ENCODE peak calls at places on chromosome 2, in seven cellular contexts. T is fibroblast of lung, A is AG09309, L is kidney epithelial cell, N is IMR-90, Z is cardiac fibroblast, E is K562. U is an unnamed sample.

GRCh38 chr2:84234103-84234502 is 225.0 kb downstream of the SUCLG1 start:
- DNase-seq in Z (no peak), L (no peak), E (no peak), N (no peak), A (no peak), T (no peak), U (no peak)

GRCh38 chr2:135657806-135658582 is 83.7 kb upstream of the UBXN4 start:
- DNase-seq in L (no peak), N (no peak), E (no peak), T (no peak), Z (no peak), A (no peak), U (no peak)

GRCh38 chr2:98932778-98933343 is 3.2 kb downstream of the CRACDL start:
- DNase-seq in E (peak; percentile 5), N (no peak), Z (no peak), L (no peak), A (no peak), T (no peak), U (no peak)

GRCh38 chr2:207729465-207729998 is 18.1 kb downstream of the CCNYL1 start:
- DNase-seq in N (no peak), A (no peak), T (no peak), L (no peak), E (no peak), Z (no peak), U (no peak)

GRCh38 chr2:138234265-138234664 is 267.3 kb upstream of the SPOPL start:
- DNase-seq in Z (no peak), A (no peak), T (no peak), N (no peak), E (no peak), L (no peak), U (no peak)

GRCh38 chr2:62304429-62305417 is 108.8 kb downstream of the B3GNT2 start:
- DNase-seq in N (peak; percentile 73), T (peak; percentile 96), A (peak; percentile 20), Z (peak; percentile 97), L (peak; percentile 42), E (peak; percentile 96), U (peak; percentile 51)

GRCh38 chr2:12318427-12319057 is 398.2 kb upstream of the TRIB2 start:
- DNase-seq in N (peak; percentile 52), A (peak; percentile 98), L (peak; percentile 80), T (peak; percentile 98), Z (no peak), E (no peak), U (no peak)

GRCh38 chr2:84874381-84875212 is 6.3 kb downstream of the TRABD2A start:
- DNase-seq in Z (peak; percentile 32), N (peak; percentile 80), A (no peak), L (no peak), T (peak; percentile 32), E (no peak), U (no peak)

GRCh38 chr2:242022550-242023290 is 153.2 kb downstream of the RTP5 start:
- DNase-seq in A (no peak), N (no peak), T (no peak), L (no peak), E (no peak), Z (no peak), U (no peak)

GRCh38 chr2:239630618-239631286 is 229.9 kb upstream of the HDAC4 start:
- DNase-seq in A (peak; percentile 63), T (peak; percentile 82), E (no peak), N (peak; percentile 42), L (no peak), Z (peak; percentile 89), U (no peak)
- H3K4me3 ChIP-seq in A (no peak overlapping the region), T (no peak overlapping the region), E (no peak overlapping the region), N (no peak overlapping the region), L (no peak overlapping the region), Z (no peak overlapping the region), U (no peak overlapping the region)

DNA sequence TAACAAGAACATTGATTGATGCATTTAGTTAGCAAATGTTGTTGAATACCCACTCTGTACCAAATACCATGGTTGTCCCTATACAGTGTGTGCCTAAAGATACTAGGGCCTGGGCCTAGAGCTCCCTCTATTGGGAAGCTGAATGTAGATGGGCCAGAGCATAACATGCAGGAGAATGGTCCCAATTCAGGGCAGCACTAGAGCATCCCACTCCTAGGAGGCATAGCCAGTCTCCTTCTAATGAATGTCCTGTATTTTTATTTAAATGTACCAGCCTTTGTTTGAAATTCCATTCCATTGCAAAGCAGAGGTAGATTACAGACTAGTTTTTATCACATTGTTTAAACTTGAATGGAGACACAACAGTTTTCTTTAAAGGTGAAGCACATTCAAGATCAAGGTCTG is 90.6 kb downstream of the FEZ2 start:
- DNase-seq in L (no peak), T (peak; percentile 57), E (peak; percentile 56), Z (peak; percentile 83), A (no peak), N (peak; percentile 65), U (peak; percentile 26)
- TF ChIP-seq CTCF in L (peak; percentile 88), T (peak; percentile 96), E (peak; percentile 76), Z (peak; percentile 96), A (peak; percentile 86), N (peak; percentile 69), U (peak; percentile 88)

GRCh38 chr2:217977840-217978535 is 24.8 kb downstream of the TNS1 start:
- DNase-seq in E (no peak), A (no peak), N (no peak), Z (no peak), L (no peak), T (no peak), U (no peak)
- H3K4me3 ChIP-seq in E (no peak overlapping the region), A (no peak overlapping the region), N (no peak overlapping the region), Z (no peak overlapping the region), L (peak overlapping the region; percentile 50), T (peak overlapping the region; percentile 2), U (no peak overlapping the region)

GRCh38 chr2:96536445-96537065 is at the start of gene ARID5A:
- DNase-seq in Z (peak; percentile 92), E (peak; percentile 94), T (peak; percentile 90), N (peak; percentile 85), A (no peak), L (peak; percentile 71), U (peak; percentile 17)
- TF ChIP-seq CTCF in Z (peak; percentile 23), E (no peak), T (peak; percentile 38), N (no peak), A (peak; percentile 35), L (peak; percentile 11), U (no peak)

GRCh38 chr2:131039908-131040660 is 53.2 kb downstream of the FAM168B start:
- DNase-seq in T (no peak), L (no peak), N (peak; percentile 35), E (no peak), Z (no peak), A (no peak), U (no peak)
- H3K4me3 ChIP-seq in T (peak overlapping the region; percentile 21), L (no peak overlapping the region), N (no peak overlapping the region), E (no peak overlapping the region), Z (peak overlapping the region; percentile 19), A (no peak overlapping the region), U (no peak overlapping the region)

GRCh38 chr2:195533771-195534642 is 123.0 kb upstream of the SLC39A10 start:
- DNase-seq in N (peak; percentile 94), A (peak; percentile 90), Z (peak; percentile 88), T (peak; percentile 96), E (peak; percentile 67), L (peak; percentile 82), U (no peak)
- TF ChIP-seq CTCF in N (peak; percentile 37), A (peak; percentile 22), Z (peak; percentile 9), T (peak; percentile 29), E (peak; percentile 19), L (peak; percentile 8), U (no peak)

DNA sequence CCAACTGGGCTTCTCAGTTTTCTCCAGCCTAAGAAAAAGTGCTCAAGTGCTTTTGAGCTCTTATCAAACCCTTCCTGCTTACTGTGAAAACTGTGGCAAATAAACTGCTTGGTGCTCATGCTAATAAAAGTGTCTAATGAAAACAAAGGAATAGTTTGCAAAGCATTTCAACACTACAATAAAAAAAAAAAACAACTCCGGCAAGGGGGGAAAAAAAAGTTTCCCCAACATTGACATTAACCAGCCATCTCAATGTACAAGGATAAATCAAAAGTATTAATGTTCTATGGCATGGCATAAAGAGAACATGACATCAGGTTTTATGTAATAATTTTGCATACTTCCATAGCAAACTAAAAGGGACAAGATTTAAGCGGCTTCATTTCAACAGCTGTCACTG is 14.7 kb upstream of the STPG4 start:
- DNase-seq in L (no peak), E (no peak), Z (no peak), N (no peak), T (no peak), A (no peak), U (no peak)
- H3K4me3 ChIP-seq in L (no peak overlapping the region), E (no peak overlapping the region), Z (no peak overlapping the region), N (no peak overlapping the region), T (peak overlapping the region; percentile 100), A (no peak overlapping the region), U (no peak overlapping the region)

DNA sequence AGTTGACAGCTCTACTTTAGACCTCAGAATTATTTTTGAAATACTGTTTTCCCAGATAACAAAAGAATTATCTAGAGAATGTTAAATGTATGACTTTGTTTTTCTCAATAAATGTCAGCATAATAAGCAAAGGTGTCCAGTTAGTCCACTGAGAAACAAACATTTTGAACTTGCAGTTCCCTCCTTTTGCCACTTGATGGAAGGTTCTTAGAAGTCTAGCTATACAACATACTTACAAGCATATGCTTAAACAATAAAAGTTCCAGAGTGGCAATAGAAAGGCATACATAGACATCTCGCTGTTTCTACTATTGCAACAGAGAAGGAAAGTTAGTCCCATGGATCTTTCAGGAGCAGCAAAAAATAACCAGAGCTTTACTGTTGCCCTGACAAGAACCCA is 11.8 kb downstream of the NDUFA10 start:
- DNase-seq in N (peak; percentile 25), A (no peak), T (peak; percentile 6), E (no peak), L (no peak), Z (peak; percentile 32), U (no peak)
- TF ChIP-seq CTCF in N (peak; percentile 17), A (peak; percentile 34), T (peak; percentile 15), E (no peak), L (peak; percentile 36), Z (no peak), U (peak; percentile 15)

DNA sequence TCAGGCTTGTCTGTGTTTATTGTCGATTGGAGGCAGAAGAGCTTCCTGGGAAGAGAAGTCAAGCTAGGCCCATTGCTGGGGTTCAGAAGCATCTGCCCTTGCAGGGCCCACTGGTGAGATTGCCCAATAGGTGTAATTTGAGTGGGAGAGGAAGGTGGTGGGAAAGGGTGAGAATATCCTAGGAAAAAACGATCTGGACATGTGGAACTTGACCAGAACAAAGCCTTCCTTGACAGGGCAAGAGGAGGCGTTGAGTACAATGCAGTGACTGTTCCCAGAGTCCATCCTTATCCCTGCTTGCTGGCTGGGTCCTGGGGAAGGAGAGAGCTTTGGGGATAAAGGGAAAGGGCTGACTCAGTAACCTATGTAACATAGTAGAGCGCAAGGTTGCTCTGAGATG is 27.1 kb downstream of the NABP1 start:
- DNase-seq in A (no peak), N (no peak), L (no peak), Z (no peak), E (no peak), T (no peak), U (no peak)
- H3K4me3 ChIP-seq in A (no peak overlapping the region), N (no peak overlapping the region), L (no peak overlapping the region), Z (no peak overlapping the region), E (no peak overlapping the region), T (no peak overlapping the region), U (no peak overlapping the region)

GRCh38 chr2:53970898-53971681 is at the start of gene PSME4:
- DNase-seq in N (peak; percentile 84), Z (peak; percentile 95), T (peak; percentile 91), E (peak; percentile 93), L (peak; percentile 55), A (no peak), U (no peak)
- TF ChIP-seq CTCF in N (no peak), Z (no peak), T (no peak), E (no peak), L (no peak), A (no peak), U (no peak)